ENCODE peak calls at places on chromosomes 2 and 18, in ten cellular contexts. H, T, X, J, O, R, M, Z, E and N are unnamed samples.

GRCh38 chr18:55900380-55900779 is 312.4 kb upstream of the TCF4 start:
- DNase-seq in H (peak; percentile 21), M (no peak), Z (no peak), O (no peak), E (no peak), X (no peak), R (no peak), J (peak; percentile 9), T (no peak), N (peak; percentile 52)

GRCh38 chr2:162232611-162233115 is 10.6 kb downstream of the FAP start:
- DNase-seq in Z (no peak), T (no peak), X (no peak), R (no peak), M (no peak), E (no peak), O (no peak), J (peak; percentile 25), H (no peak), N (peak; percentile 61)

GRCh38 chr2:54261537-54261936 is 5.5 kb upstream of the TSPYL6 start:
- DNase-seq in Z (no peak), E (no peak), M (no peak), X (no peak), H (no peak), T (no peak), R (no peak), J (no peak), O (no peak), N (no peak)

GRCh38 chr18:46416706-46417638 is 240.0 kb downstream of the LOXHD1 start:
- DNase-seq in Z (no peak), H (peak; percentile 18), E (no peak), O (no peak), X (no peak), T (no peak), J (peak; percentile 29), R (no peak), M (peak; percentile 33), N (peak; percentile 43)

GRCh38 chr2:132797551-132797950 is 127.5 kb upstream of the LYPD1 start:
- DNase-seq in H (peak; percentile 13), X (no peak), E (no peak), J (peak; percentile 88), R (no peak), Z (no peak), O (no peak), M (no peak), T (no peak), N (peak; percentile 64)

GRCh38 chr2:55384786-55385185 is 34.9 kb downstream of the CCDC88A start:
- DNase-seq in R (no peak), X (no peak), H (no peak), Z (no peak), J (no peak), M (no peak), E (no peak), O (no peak), T (no peak), N (no peak)

GRCh38 chr2:127067620-127068350 is 39.2 kb downstream of the BIN1 start:
- DNase-seq in O (no peak), E (peak; percentile 69), R (peak; percentile 53), J (peak; percentile 68), H (peak; percentile 66), Z (peak; percentile 56), X (peak; percentile 70), T (peak; percentile 73), M (peak; percentile 79), N (peak; percentile 46)

GRCh38 chr2:214881647-214882205 is 72.2 kb upstream of the BARD1 start:
- DNase-seq in J (no peak), X (no peak), E (no peak), T (no peak), Z (no peak), M (no peak), H (no peak), R (no peak), O (no peak), N (peak; percentile 12)

GRCh38 chr2:48107326-48107925 is 201.1 kb upstream of the FBXO11 start:
- DNase-seq in M (no peak), X (no peak), Z (no peak), J (peak; percentile 96), E (no peak), R (peak; percentile 57), T (no peak), O (no peak), H (peak; percentile 91), N (peak; percentile 97)

GRCh38 chr2:239182981-239183791 is 217.6 kb downstream of the HDAC4 start:
- DNase-seq in Z (peak; percentile 29), X (no peak), T (no peak), E (no peak), H (no peak), M (no peak), R (no peak), J (no peak), O (no peak), N (no peak)

GRCh38 chr2:3038636-3039035 is 339.0 kb downstream of the EIPR1 start:
- DNase-seq in E (no peak), R (no peak), O (no peak), J (no peak), Z (no peak), T (no peak), M (no peak), X (no peak), H (no peak), N (no peak)

GRCh38 chr2:237413293-237414055 is 490 bp downstream of the COL6A3 start:
- DNase-seq in H (no peak), Z (no peak), R (no peak), X (no peak), E (no peak), M (no peak), J (peak; percentile 34), T (no peak), O (no peak), N (no peak)

GRCh38 chr2:229118336-229118735 is 152.8 kb downstream of the PID1 start:
- DNase-seq in O (no peak), Z (no peak), H (no peak), J (peak; percentile 44), X (no peak), M (no peak), T (no peak), R (no peak), E (no peak), N (no peak)

GRCh38 chr2:95022309-95023221 is 2.9 kb upstream of the MAL start:
- DNase-seq in J (peak; percentile 68), T (peak; percentile 89), O (peak; percentile 32), R (peak; percentile 55), H (peak; percentile 73), M (peak; percentile 79), E (peak; percentile 78), Z (peak; percentile 85), X (peak; percentile 79), N (peak; percentile 64)

GRCh38 chr18:3058328-3059191 is 45.6 kb upstream of the LPIN2 start:
- DNase-seq in H (no peak), T (no peak), R (peak; percentile 5), O (no peak), J (peak; percentile 51), Z (no peak), X (no peak), M (no peak), E (no peak), N (peak; percentile 35)